ENCODE peak calls at places on chromosomes 2 and 18, in nine cellular contexts. One of them, this sample, is unnamed.

GRCh38 chr2:105919191-105919811 is 174.6 kb downstream of the NCK2 start:
- DNase-seq in MM.1S: no peak
- DNase-seq in sigmoid colon: no peak
- DNase-seq in cardiac muscle cell: peak
- DNase-seq in dorsolateral prefrontal cortex: peak
- DNase-seq in IMR-90: no peak
- DNase-seq in cardiac fibroblast: peak
- DNase-seq in HFF-Myc: no peak
- DNase-seq in glutamatergic neuron: no peak
- DNase-seq in this sample: peak

GRCh38 chr2:188607501-188607900 is 315.8 kb downstream of the GULP1 start:
- DNase-seq in cardiac fibroblast: peak
- DNase-seq in cardiac muscle cell: peak
- DNase-seq in IMR-90: no peak
- DNase-seq in glutamatergic neuron: no peak
- DNase-seq in sigmoid colon: no peak
- DNase-seq in dorsolateral prefrontal cortex: no peak
- DNase-seq in MM.1S: peak
- DNase-seq in HFF-Myc: no peak
- DNase-seq in this sample: no peak

GRCh38 chr18:57267368-57267767 is 85.0 kb upstream of the ST8SIA3 start:
- DNase-seq in dorsolateral prefrontal cortex: no peak
- DNase-seq in glutamatergic neuron: peak
- DNase-seq in MM.1S: no peak
- DNase-seq in cardiac fibroblast: no peak
- DNase-seq in sigmoid colon: no peak
- DNase-seq in IMR-90: no peak
- DNase-seq in HFF-Myc: no peak
- DNase-seq in cardiac muscle cell: no peak
- DNase-seq in this sample: no peak

GRCh38 chr2:209463226-209463625 is 39.4 kb downstream of the MAP2 start:
- DNase-seq in sigmoid colon: no peak
- DNase-seq in cardiac fibroblast: peak
- DNase-seq in IMR-90: no peak
- DNase-seq in HFF-Myc: no peak
- DNase-seq in MM.1S: no peak
- DNase-seq in cardiac muscle cell: peak
- DNase-seq in glutamatergic neuron: no peak
- DNase-seq in dorsolateral prefrontal cortex: no peak
- DNase-seq in this sample: no peak

GRCh38 chr18:23998018-23998417 is 16.5 kb upstream of the TTC39C start:
- DNase-seq in glutamatergic neuron: no peak
- DNase-seq in MM.1S: no peak
- DNase-seq in cardiac fibroblast: no peak
- DNase-seq in HFF-Myc: no peak
- DNase-seq in sigmoid colon: no peak
- DNase-seq in IMR-90: no peak
- DNase-seq in dorsolateral prefrontal cortex: no peak
- DNase-seq in cardiac muscle cell: no peak
- DNase-seq in this sample: no peak

GRCh38 chr2:26605195-26605968 is 35.8 kb downstream of the CIB4 start:
- DNase-seq in cardiac muscle cell: peak
- DNase-seq in cardiac fibroblast: peak
- DNase-seq in sigmoid colon: peak
- DNase-seq in MM.1S: peak
- DNase-seq in glutamatergic neuron: no peak
- DNase-seq in IMR-90: peak
- DNase-seq in HFF-Myc: peak
- DNase-seq in dorsolateral prefrontal cortex: peak
- DNase-seq in this sample: peak

GRCh38 chr2:25982273-25982967 is at the start of gene KIF3C:
- DNase-seq in MM.1S: peak
- DNase-seq in IMR-90: peak
- DNase-seq in cardiac muscle cell: peak
- DNase-seq in dorsolateral prefrontal cortex: peak
- DNase-seq in glutamatergic neuron: peak
- DNase-seq in sigmoid colon: peak
- DNase-seq in HFF-Myc: no peak
- DNase-seq in cardiac fibroblast: peak
- DNase-seq in this sample: peak

GRCh38 chr2:185337033-185337432 is 401.6 kb upstream of the FSIP2 start:
- DNase-seq in IMR-90: no peak
- DNase-seq in sigmoid colon: no peak
- DNase-seq in glutamatergic neuron: no peak
- DNase-seq in dorsolateral prefrontal cortex: no peak
- DNase-seq in MM.1S: no peak
- DNase-seq in HFF-Myc: no peak
- DNase-seq in cardiac muscle cell: no peak
- DNase-seq in cardiac fibroblast: no peak
- DNase-seq in this sample: no peak

GRCh38 chr18:54926593-54927297 is 32.5 kb downstream of the CCDC68 start:
- DNase-seq in dorsolateral prefrontal cortex: no peak
- DNase-seq in MM.1S: no peak
- DNase-seq in glutamatergic neuron: no peak
- DNase-seq in cardiac fibroblast: peak
- DNase-seq in HFF-Myc: no peak
- DNase-seq in sigmoid colon: no peak
- DNase-seq in cardiac muscle cell: peak
- DNase-seq in IMR-90: peak
- DNase-seq in this sample: no peak

GRCh38 chr2:74584088-74584645 is 29.6 kb downstream of the DOK1 start:
- DNase-seq in HFF-Myc: no peak
- DNase-seq in sigmoid colon: no peak
- DNase-seq in IMR-90: peak
- DNase-seq in dorsolateral prefrontal cortex: no peak
- DNase-seq in cardiac muscle cell: peak
- DNase-seq in glutamatergic neuron: no peak
- DNase-seq in cardiac fibroblast: peak
- DNase-seq in MM.1S: no peak
- DNase-seq in this sample: no peak

GRCh38 chr2:55231546-55232083 is 478 bp downstream of the CLHC1 start:
- DNase-seq in dorsolateral prefrontal cortex: no peak
- DNase-seq in cardiac muscle cell: peak
- DNase-seq in sigmoid colon: no peak
- DNase-seq in HFF-Myc: no peak
- DNase-seq in IMR-90: peak
- DNase-seq in glutamatergic neuron: peak
- DNase-seq in MM.1S: no peak
- DNase-seq in cardiac fibroblast: peak
- DNase-seq in this sample: no peak

GRCh38 chr2:55233658-55233940 is 1.1 kb downstream of the RPS27A start:
- DNase-seq in IMR-90: no peak
- DNase-seq in glutamatergic neuron: no peak
- DNase-seq in dorsolateral prefrontal cortex: no peak
- DNase-seq in MM.1S: no peak
- DNase-seq in HFF-Myc: no peak
- DNase-seq in cardiac fibroblast: no peak
- DNase-seq in cardiac muscle cell: no peak
- DNase-seq in sigmoid colon: no peak
- DNase-seq in this sample: no peak

GRCh38 chr2:55232863-55233657 is 572 bp downstream of the RPS27A start:
- DNase-seq in glutamatergic neuron: peak
- DNase-seq in cardiac muscle cell: peak
- DNase-seq in sigmoid colon: peak
- DNase-seq in MM.1S: peak
- DNase-seq in cardiac fibroblast: peak
- DNase-seq in dorsolateral prefrontal cortex: no peak
- DNase-seq in HFF-Myc: no peak
- DNase-seq in IMR-90: peak
- DNase-seq in this sample: peak

GRCh38 chr2:55230551-55230950 is 1.5 kb downstream of the CLHC1 start:
- DNase-seq in dorsolateral prefrontal cortex: no peak
- DNase-seq in glutamatergic neuron: no peak
- DNase-seq in HFF-Myc: no peak
- DNase-seq in sigmoid colon: no peak
- DNase-seq in IMR-90: no peak
- DNase-seq in cardiac muscle cell: no peak
- DNase-seq in cardiac fibroblast: no peak
- DNase-seq in MM.1S: no peak
- DNase-seq in this sample: no peak

GRCh38 chr2:55232084-55232862 is at the start of the genes CLHC1 and RPS27A:
- DNase-seq in dorsolateral prefrontal cortex: peak
- DNase-seq in cardiac muscle cell: peak
- DNase-seq in HFF-Myc: peak
- DNase-seq in glutamatergic neuron: peak
- DNase-seq in IMR-90: peak
- DNase-seq in sigmoid colon: peak
- DNase-seq in cardiac fibroblast: peak
- DNase-seq in MM.1S: peak
- DNase-seq in this sample: peak
- TF ChIP-seq CTCF in dorsolateral prefrontal cortex: peak
- TF ChIP-seq CTCF in cardiac muscle cell: no peak
- TF ChIP-seq CTCF in HFF-Myc: no peak
- TF ChIP-seq CTCF in glutamatergic neuron: peak
- TF ChIP-seq CTCF in IMR-90: no peak
- TF ChIP-seq CTCF in sigmoid colon: no peak
- TF ChIP-seq CTCF in cardiac fibroblast: no peak
- TF ChIP-seq CTCF in MM.1S: no peak
- TF ChIP-seq CTCF in this sample: no peak

GRCh38 chr18:1564793-1565192 is 660.1 kb downstream of the ADCYAP1 start:
- DNase-seq in sigmoid colon: no peak
- DNase-seq in dorsolateral prefrontal cortex: no peak
- DNase-seq in IMR-90: no peak
- DNase-seq in HFF-Myc: no peak
- DNase-seq in MM.1S: no peak
- DNase-seq in glutamatergic neuron: no peak
- DNase-seq in cardiac fibroblast: no peak
- DNase-seq in cardiac muscle cell: no peak
- DNase-seq in this sample: no peak

DNA sequence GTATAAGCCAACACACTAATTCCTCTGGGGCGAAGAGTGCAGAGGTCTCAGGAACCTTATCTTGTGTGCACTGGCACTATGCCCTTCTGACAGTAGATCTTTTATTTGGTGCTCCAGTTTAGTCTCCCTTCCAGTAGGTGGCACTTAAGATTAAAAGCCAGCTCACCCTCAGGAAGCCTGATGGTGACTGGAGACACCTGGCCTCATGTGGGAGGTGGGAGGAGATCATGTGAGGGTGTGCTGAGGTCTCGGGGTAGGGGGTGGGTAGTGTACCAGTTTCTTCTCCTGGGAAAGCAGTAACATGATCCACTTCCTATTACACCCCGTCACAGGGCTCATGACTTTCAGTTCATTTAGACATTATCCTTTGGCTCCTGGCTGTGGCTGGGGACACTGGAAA is 654.9 kb downstream of the ADCYAP1 start:
- DNase-seq in MM.1S: no peak
- DNase-seq in sigmoid colon: no peak
- DNase-seq in dorsolateral prefrontal cortex: no peak
- DNase-seq in cardiac muscle cell: no peak
- DNase-seq in cardiac fibroblast: no peak
- DNase-seq in IMR-90: no peak
- DNase-seq in glutamatergic neuron: no peak
- DNase-seq in HFF-Myc: no peak
- DNase-seq in this sample: no peak
- TF ChIP-seq CTCF in MM.1S: no peak
- TF ChIP-seq CTCF in sigmoid colon: no peak
- TF ChIP-seq CTCF in dorsolateral prefrontal cortex: no peak
- TF ChIP-seq CTCF in cardiac muscle cell: no peak
- TF ChIP-seq CTCF in cardiac fibroblast: no peak
- TF ChIP-seq CTCF in IMR-90: no peak
- TF ChIP-seq CTCF in glutamatergic neuron: no peak
- TF ChIP-seq CTCF in HFF-Myc: no peak
- TF ChIP-seq CTCF in this sample: no peak

GRCh38 chr2:12556762-12557161 is 160.0 kb upstream of the TRIB2 start:
- DNase-seq in cardiac fibroblast: peak
- DNase-seq in dorsolateral prefrontal cortex: no peak
- DNase-seq in HFF-Myc: no peak
- DNase-seq in sigmoid colon: no peak
- DNase-seq in cardiac muscle cell: peak
- DNase-seq in MM.1S: no peak
- DNase-seq in glutamatergic neuron: no peak
- DNase-seq in IMR-90: peak
- DNase-seq in this sample: no peak

GRCh38 chr2:12554235-12555011 is 162.3 kb upstream of the TRIB2 start:
- DNase-seq in sigmoid colon: no peak
- DNase-seq in HFF-Myc: no peak
- DNase-seq in dorsolateral prefrontal cortex: no peak
- DNase-seq in IMR-90: no peak
- DNase-seq in glutamatergic neuron: no peak
- DNase-seq in cardiac fibroblast: no peak
- DNase-seq in MM.1S: no peak
- DNase-seq in cardiac muscle cell: no peak
- DNase-seq in this sample: no peak

GRCh38 chr2:12557688-12558087 is 159.0 kb upstream of the TRIB2 start:
- DNase-seq in cardiac fibroblast: no peak
- DNase-seq in HFF-Myc: no peak
- DNase-seq in dorsolateral prefrontal cortex: no peak
- DNase-seq in sigmoid colon: no peak
- DNase-seq in glutamatergic neuron: no peak
- DNase-seq in cardiac muscle cell: no peak
- DNase-seq in MM.1S: no peak
- DNase-seq in IMR-90: no peak
- DNase-seq in this sample: no peak

GRCh38 chr2:12552092-12552491 is 164.6 kb upstream of the TRIB2 start:
- DNase-seq in dorsolateral prefrontal cortex: no peak
- DNase-seq in sigmoid colon: no peak
- DNase-seq in cardiac fibroblast: no peak
- DNase-seq in cardiac muscle cell: no peak
- DNase-seq in MM.1S: no peak
- DNase-seq in glutamatergic neuron: no peak
- DNase-seq in IMR-90: no peak
- DNase-seq in HFF-Myc: no peak
- DNase-seq in this sample: no peak

GRCh38 chr2:12555012-12555645 is 161.6 kb upstream of the TRIB2 start:
- DNase-seq in cardiac fibroblast: peak
- DNase-seq in IMR-90: peak
- DNase-seq in cardiac muscle cell: peak
- DNase-seq in HFF-Myc: no peak
- DNase-seq in dorsolateral prefrontal cortex: no peak
- DNase-seq in sigmoid colon: no peak
- DNase-seq in MM.1S: no peak
- DNase-seq in glutamatergic neuron: no peak
- DNase-seq in this sample: no peak
- TF ChIP-seq CTCF in cardiac fibroblast: no peak
- TF ChIP-seq CTCF in IMR-90: no peak
- TF ChIP-seq CTCF in cardiac muscle cell: no peak
- TF ChIP-seq CTCF in HFF-Myc: peak
- TF ChIP-seq CTCF in dorsolateral prefrontal cortex: no peak
- TF ChIP-seq CTCF in sigmoid colon: no peak
- TF ChIP-seq CTCF in MM.1S: no peak
- TF ChIP-seq CTCF in glutamatergic neuron: no peak
- TF ChIP-seq CTCF in this sample: no peak

DNA sequence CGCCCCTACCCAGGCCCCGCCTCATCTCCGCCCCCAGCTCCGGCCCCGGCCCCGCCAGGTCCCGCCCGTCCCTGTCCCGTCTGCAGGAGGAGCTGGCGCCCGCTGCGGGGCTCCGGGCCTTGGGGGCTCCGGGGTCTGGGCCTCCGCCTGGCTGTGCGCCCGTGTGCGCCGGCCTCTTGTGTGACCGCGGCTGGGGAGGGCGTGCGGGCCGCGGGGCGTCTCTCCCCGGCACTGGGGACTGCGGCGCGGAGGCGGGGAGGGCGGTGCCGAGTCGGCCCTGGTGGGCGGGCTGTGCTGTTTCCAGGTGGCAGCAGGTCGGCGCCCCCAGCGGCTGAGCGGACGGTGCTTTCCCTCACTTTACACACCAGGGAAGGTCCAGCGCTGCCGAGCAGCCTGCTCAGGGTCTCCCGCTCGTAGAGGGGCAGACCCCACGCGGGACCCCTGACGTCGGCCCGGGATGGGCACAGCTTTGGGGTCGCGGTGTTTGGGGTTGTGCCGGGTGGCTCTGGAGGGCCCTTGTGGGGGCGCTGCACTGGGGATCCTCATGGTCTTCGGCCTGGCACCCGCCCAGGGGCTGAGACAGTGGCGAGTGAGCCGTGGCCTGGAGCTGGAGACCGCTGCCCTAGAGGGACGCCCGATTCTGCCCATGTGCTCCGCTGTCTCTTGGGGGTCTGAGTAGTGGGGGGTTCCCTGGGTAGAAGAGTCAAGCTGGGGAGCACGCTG is 727 bp downstream of the ING5 start:
- DNase-seq in cardiac muscle cell: peak
- DNase-seq in glutamatergic neuron: peak
- DNase-seq in sigmoid colon: peak
- DNase-seq in HFF-Myc: no peak
- DNase-seq in cardiac fibroblast: peak
- DNase-seq in dorsolateral prefrontal cortex: peak
- DNase-seq in MM.1S: peak
- DNase-seq in IMR-90: peak
- DNase-seq in this sample: peak
- TF ChIP-seq CTCF in cardiac muscle cell: peak
- TF ChIP-seq CTCF in glutamatergic neuron: peak
- TF ChIP-seq CTCF in sigmoid colon: no peak
- TF ChIP-seq CTCF in HFF-Myc: peak
- TF ChIP-seq CTCF in cardiac fibroblast: peak
- TF ChIP-seq CTCF in dorsolateral prefrontal cortex: peak
- TF ChIP-seq CTCF in MM.1S: peak
- TF ChIP-seq CTCF in IMR-90: no peak
- TF ChIP-seq CTCF in this sample: peak